ENCODE peak calls at places on chromosomes 7 and 10, in eight cellular contexts. One of them, this sample, is unnamed.

GRCh38 chr10:23197416-23197861 is 5.3 kb downstream of the PTF1A start:
- DNase-seq in astrocyte of the spinal cord: no peak
- DNase-seq in HFFc6: no peak
- DNase-seq in AG09319: no peak
- DNase-seq in PC-3: no peak
- DNase-seq in heart right ventricle: no peak
- DNase-seq in Calu3: no peak
- DNase-seq in MCF 10A: no peak
- DNase-seq in this sample: no peak

GRCh38 chr10:60883187-60883586 is 60.8 kb downstream of the RHOBTB1 start:
- DNase-seq in AG09319: no peak
- DNase-seq in heart right ventricle: no peak
- DNase-seq in astrocyte of the spinal cord: peak
- DNase-seq in MCF 10A: peak
- DNase-seq in PC-3: peak
- DNase-seq in Calu3: peak
- DNase-seq in HFFc6: peak
- DNase-seq in this sample: no peak

GRCh38 chr10:20858292-20859124 is 38.6 kb downstream of the NEBL start:
- DNase-seq in PC-3: peak
- DNase-seq in heart right ventricle: no peak
- DNase-seq in MCF 10A: peak
- DNase-seq in AG09319: no peak
- DNase-seq in HFFc6: peak
- DNase-seq in Calu3: no peak
- DNase-seq in astrocyte of the spinal cord: peak
- DNase-seq in this sample: no peak

GRCh38 chr10:110138197-110138812 is 69.1 kb upstream of the MXI1 start:
- DNase-seq in PC-3: peak
- DNase-seq in AG09319: peak
- DNase-seq in astrocyte of the spinal cord: peak
- DNase-seq in MCF 10A: peak
- DNase-seq in heart right ventricle: no peak
- DNase-seq in HFFc6: peak
- DNase-seq in Calu3: no peak
- DNase-seq in this sample: no peak

GRCh38 chr7:131845573-131846337 is 289.3 kb upstream of the PODXL start:
- DNase-seq in HFFc6: no peak
- DNase-seq in heart right ventricle: no peak
- DNase-seq in MCF 10A: no peak
- DNase-seq in Calu3: no peak
- DNase-seq in astrocyte of the spinal cord: no peak
- DNase-seq in PC-3: no peak
- DNase-seq in AG09319: no peak
- DNase-seq in this sample: no peak

GRCh38 chr7:125256446-125256845 is 326.8 kb upstream of the POT1 start:
- DNase-seq in heart right ventricle: no peak
- DNase-seq in Calu3: peak
- DNase-seq in HFFc6: no peak
- DNase-seq in PC-3: no peak
- DNase-seq in astrocyte of the spinal cord: no peak
- DNase-seq in AG09319: no peak
- DNase-seq in MCF 10A: no peak
- DNase-seq in this sample: no peak

GRCh38 chr10:88245974-88246511 is 337.1 kb downstream of the RNLS start:
- DNase-seq in astrocyte of the spinal cord: peak
- DNase-seq in PC-3: no peak
- DNase-seq in AG09319: no peak
- DNase-seq in MCF 10A: no peak
- DNase-seq in heart right ventricle: no peak
- DNase-seq in HFFc6: peak
- DNase-seq in Calu3: no peak
- DNase-seq in this sample: no peak

GRCh38 chr7:68547794-68548193 is 1050.5 kb upstream of the AUTS2 start:
- DNase-seq in astrocyte of the spinal cord: no peak
- DNase-seq in HFFc6: no peak
- DNase-seq in heart right ventricle: no peak
- DNase-seq in MCF 10A: no peak
- DNase-seq in AG09319: no peak
- DNase-seq in Calu3: no peak
- DNase-seq in PC-3: no peak
- DNase-seq in this sample: no peak

GRCh38 chr7:31114593-31115343 is 62.7 kb downstream of the ADCYAP1R1 start:
- DNase-seq in heart right ventricle: no peak
- DNase-seq in AG09319: no peak
- DNase-seq in PC-3: peak
- DNase-seq in HFFc6: peak
- DNase-seq in MCF 10A: peak
- DNase-seq in Calu3: peak
- DNase-seq in astrocyte of the spinal cord: peak
- DNase-seq in this sample: no peak

GRCh38 chr7:159061674-159062212 is 82.9 kb downstream of the VIPR2 start:
- DNase-seq in Calu3: no peak
- DNase-seq in PC-3: peak
- DNase-seq in heart right ventricle: no peak
- DNase-seq in astrocyte of the spinal cord: no peak
- DNase-seq in AG09319: no peak
- DNase-seq in HFFc6: no peak
- DNase-seq in MCF 10A: no peak
- DNase-seq in this sample: peak

GRCh38 chr7:106217089-106217542 is 67.7 kb downstream of the NAMPT start:
- DNase-seq in astrocyte of the spinal cord: peak
- DNase-seq in heart right ventricle: peak
- DNase-seq in MCF 10A: peak
- DNase-seq in AG09319: no peak
- DNase-seq in HFFc6: peak
- DNase-seq in PC-3: peak
- DNase-seq in Calu3: peak
- DNase-seq in this sample: peak

GRCh38 chr7:73715648-73716317 is 3.7 kb downstream of the STX1A start:
- DNase-seq in MCF 10A: peak
- DNase-seq in heart right ventricle: no peak
- DNase-seq in AG09319: peak
- DNase-seq in astrocyte of the spinal cord: peak
- DNase-seq in HFFc6: peak
- DNase-seq in PC-3: peak
- DNase-seq in Calu3: peak
- DNase-seq in this sample: no peak

GRCh38 chr7:84161398-84161797 is 33.2 kb downstream of the SEMA3A start:
- DNase-seq in AG09319: no peak
- DNase-seq in heart right ventricle: no peak
- DNase-seq in HFFc6: no peak
- DNase-seq in astrocyte of the spinal cord: no peak
- DNase-seq in Calu3: no peak
- DNase-seq in MCF 10A: no peak
- DNase-seq in PC-3: peak
- DNase-seq in this sample: no peak

GRCh38 chr10:3748484-3748883 is 36.5 kb downstream of the KLF6 start:
- DNase-seq in PC-3: no peak
- DNase-seq in MCF 10A: no peak
- DNase-seq in heart right ventricle: no peak
- DNase-seq in Calu3: no peak
- DNase-seq in HFFc6: no peak
- DNase-seq in AG09319: no peak
- DNase-seq in astrocyte of the spinal cord: no peak
- DNase-seq in this sample: no peak

GRCh38 chr7:157558061-157558460 is 221.3 kb downstream of the DNAJB6 start:
- DNase-seq in MCF 10A: no peak
- DNase-seq in astrocyte of the spinal cord: no peak
- DNase-seq in heart right ventricle: no peak
- DNase-seq in PC-3: no peak
- DNase-seq in AG09319: no peak
- DNase-seq in HFFc6: no peak
- DNase-seq in Calu3: no peak
- DNase-seq in this sample: no peak

GRCh38 chr7:133150760-133151159 is 68.9 kb upstream of the CHCHD3 start:
- DNase-seq in HFFc6: no peak
- DNase-seq in astrocyte of the spinal cord: no peak
- DNase-seq in MCF 10A: no peak
- DNase-seq in AG09319: no peak
- DNase-seq in heart right ventricle: no peak
- DNase-seq in Calu3: no peak
- DNase-seq in PC-3: no peak
- DNase-seq in this sample: no peak

GRCh38 chr7:36155811-36156361 is 2.8 kb downstream of the EEPD1 start:
- DNase-seq in MCF 10A: no peak
- DNase-seq in PC-3: peak
- DNase-seq in HFFc6: no peak
- DNase-seq in AG09319: no peak
- DNase-seq in heart right ventricle: peak
- DNase-seq in Calu3: peak
- DNase-seq in astrocyte of the spinal cord: peak
- DNase-seq in this sample: peak

GRCh38 chr10:97411411-97411810 is 10.3 kb upstream of the RRP12 start:
- DNase-seq in astrocyte of the spinal cord: peak
- DNase-seq in heart right ventricle: no peak
- DNase-seq in PC-3: no peak
- DNase-seq in AG09319: no peak
- DNase-seq in MCF 10A: no peak
- DNase-seq in Calu3: no peak
- DNase-seq in HFFc6: no peak
- DNase-seq in this sample: no peak

GRCh38 chr10:69229565-69229886 is 9.4 kb downstream of the HKDC1 start:
- DNase-seq in Calu3: no peak
- DNase-seq in AG09319: no peak
- DNase-seq in MCF 10A: no peak
- DNase-seq in HFFc6: no peak
- DNase-seq in heart right ventricle: no peak
- DNase-seq in astrocyte of the spinal cord: no peak
- DNase-seq in PC-3: no peak
- DNase-seq in this sample: no peak

GRCh38 chr10:113610636-113611601 is 52.9 kb downstream of the NRAP start:
- DNase-seq in Calu3: no peak
- DNase-seq in astrocyte of the spinal cord: peak
- DNase-seq in AG09319: no peak
- DNase-seq in PC-3: no peak
- DNase-seq in MCF 10A: no peak
- DNase-seq in HFFc6: no peak
- DNase-seq in heart right ventricle: no peak
- DNase-seq in this sample: no peak

DNA sequence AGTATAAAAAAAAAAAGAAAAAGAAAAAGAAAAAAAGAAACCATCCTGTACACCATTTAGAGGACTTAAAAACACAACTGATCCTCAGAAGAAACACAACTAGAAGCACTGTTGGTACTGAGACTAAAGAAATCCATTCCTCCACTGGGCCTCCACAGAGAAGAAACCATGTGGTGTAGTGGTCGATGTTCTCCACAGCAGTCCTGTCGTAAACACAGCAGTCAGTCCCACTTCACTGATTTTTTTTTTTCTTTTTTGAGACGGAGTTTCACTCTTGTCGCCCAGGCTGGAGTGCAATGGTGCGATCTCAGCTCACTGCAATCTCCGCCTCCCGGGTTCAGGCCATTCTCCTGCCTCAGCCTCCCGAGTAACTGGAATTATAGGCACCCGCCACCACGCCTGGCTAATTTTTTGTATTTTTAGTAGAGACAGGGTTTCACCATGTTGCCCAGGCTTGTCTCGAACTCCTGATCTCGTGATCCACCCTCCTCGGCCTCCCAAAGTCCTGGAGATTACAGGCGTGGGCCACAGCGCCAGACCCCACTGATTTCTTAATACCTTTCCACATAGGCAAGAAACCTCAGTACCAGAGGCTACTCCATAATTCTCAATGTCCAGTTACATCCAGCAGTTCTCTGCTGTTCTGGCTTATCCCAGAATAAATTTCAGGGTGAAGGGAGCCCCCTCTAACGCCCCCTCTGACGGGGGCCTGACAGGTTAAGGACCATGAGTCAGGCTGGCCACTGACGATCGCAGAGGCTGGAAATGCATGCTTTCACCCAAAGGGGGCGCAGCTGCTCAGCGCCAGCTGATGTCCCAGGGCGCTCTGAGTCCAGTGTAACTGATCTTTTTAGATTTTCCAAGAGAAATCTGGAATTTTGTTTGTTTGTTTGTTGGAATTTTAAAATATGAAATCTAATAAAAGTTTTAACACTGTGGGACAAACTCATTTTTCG is 24.8 kb upstream of the FFAR4 start:
- DNase-seq in heart right ventricle: peak
- DNase-seq in MCF 10A: peak
- DNase-seq in Calu3: peak
- DNase-seq in AG09319: no peak
- DNase-seq in astrocyte of the spinal cord: peak
- DNase-seq in PC-3: peak
- DNase-seq in HFFc6: peak
- DNase-seq in this sample: no peak
- TF ChIP-seq CTCF in heart right ventricle: peak
- TF ChIP-seq CTCF in MCF 10A: peak
- TF ChIP-seq CTCF in Calu3: peak
- TF ChIP-seq CTCF in AG09319: peak
- TF ChIP-seq CTCF in astrocyte of the spinal cord: peak
- TF ChIP-seq CTCF in PC-3: peak
- TF ChIP-seq CTCF in HFFc6: peak
- TF ChIP-seq CTCF in this sample: peak

GRCh38 chr7:57646901-57647246 is 196.9 kb downstream of the ZNF716 start:
- DNase-seq in Calu3: no peak
- DNase-seq in MCF 10A: no peak
- DNase-seq in HFFc6: no peak
- DNase-seq in PC-3: no peak
- DNase-seq in heart right ventricle: no peak
- DNase-seq in AG09319: no peak
- DNase-seq in astrocyte of the spinal cord: no peak
- DNase-seq in this sample: no peak
- TF ChIP-seq CTCF in Calu3: no peak
- TF ChIP-seq CTCF in MCF 10A: no peak
- TF ChIP-seq CTCF in HFFc6: no peak
- TF ChIP-seq CTCF in PC-3: no peak
- TF ChIP-seq CTCF in heart right ventricle: no peak
- TF ChIP-seq CTCF in AG09319: no peak
- TF ChIP-seq CTCF in astrocyte of the spinal cord: no peak
- TF ChIP-seq CTCF in this sample: no peak

GRCh38 chr10:102608487-102608886 is 35.8 kb upstream of the TRIM8 start:
- DNase-seq in PC-3: no peak
- DNase-seq in MCF 10A: no peak
- DNase-seq in heart right ventricle: no peak
- DNase-seq in Calu3: no peak
- DNase-seq in AG09319: no peak
- DNase-seq in astrocyte of the spinal cord: no peak
- DNase-seq in HFFc6: no peak
- DNase-seq in this sample: no peak
- TF ChIP-seq CTCF in PC-3: no peak
- TF ChIP-seq CTCF in MCF 10A: no peak
- TF ChIP-seq CTCF in heart right ventricle: no peak
- TF ChIP-seq CTCF in Calu3: no peak
- TF ChIP-seq CTCF in AG09319: no peak
- TF ChIP-seq CTCF in astrocyte of the spinal cord: no peak
- TF ChIP-seq CTCF in HFFc6: peak
- TF ChIP-seq CTCF in this sample: no peak

DNA sequence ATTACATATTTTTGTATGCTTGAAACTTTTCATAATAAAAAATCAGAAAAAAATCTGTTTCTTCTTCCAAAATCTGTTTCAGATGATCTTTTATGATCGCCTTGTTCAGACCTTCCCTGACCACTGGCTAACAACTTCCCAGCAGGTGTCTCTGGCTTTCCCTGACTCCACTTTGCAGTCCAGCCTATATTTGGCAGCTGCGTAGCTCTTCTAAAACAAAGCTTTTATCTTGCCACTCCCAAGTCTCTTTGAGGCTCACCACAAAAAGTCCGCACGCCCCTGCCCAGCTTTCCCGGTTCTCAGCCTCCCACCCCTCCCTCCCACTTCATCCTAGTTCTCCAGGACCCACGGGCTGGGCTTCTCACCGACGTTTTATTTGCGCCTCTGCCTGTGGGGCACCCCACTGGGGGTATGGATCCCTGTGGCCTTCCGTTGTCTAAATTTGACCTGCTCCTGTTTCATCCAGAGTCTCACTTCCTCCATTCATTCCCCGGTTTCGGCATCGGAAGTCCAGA is 58.9 kb upstream of the USP6NL start:
- DNase-seq in PC-3: no peak
- DNase-seq in MCF 10A: no peak
- DNase-seq in HFFc6: no peak
- DNase-seq in Calu3: no peak
- DNase-seq in heart right ventricle: no peak
- DNase-seq in AG09319: no peak
- DNase-seq in astrocyte of the spinal cord: no peak
- DNase-seq in this sample: no peak
- TF ChIP-seq CTCF in PC-3: no peak
- TF ChIP-seq CTCF in MCF 10A: no peak
- TF ChIP-seq CTCF in HFFc6: no peak
- TF ChIP-seq CTCF in Calu3: no peak
- TF ChIP-seq CTCF in heart right ventricle: no peak
- TF ChIP-seq CTCF in AG09319: no peak
- TF ChIP-seq CTCF in astrocyte of the spinal cord: no peak
- TF ChIP-seq CTCF in this sample: no peak